ENCODE peak calls at places on chromosomes 12 and 14, in seven cellular contexts. One of them, this sample, is unnamed.

GRCh38 chr14:59425322-59425945 is 39.7 kb downstream of the GPR135 start:
- DNase-seq in cardiac muscle cell: no peak
- DNase-seq in ascending aorta: no peak
- DNase-seq in adrenal gland: peak; percentile 27
- DNase-seq in left ventricle myocardium inferior: peak; percentile 38
- DNase-seq in breast epithelium: no peak
- DNase-seq in PC-3: peak; percentile 41
- DNase-seq in this sample: no peak

GRCh38 chr12:115259968-115260806 is 576.2 kb upstream of the TBX3 start:
- DNase-seq in cardiac muscle cell: no peak
- DNase-seq in ascending aorta: no peak
- DNase-seq in adrenal gland: no peak
- DNase-seq in left ventricle myocardium inferior: no peak
- DNase-seq in breast epithelium: no peak
- DNase-seq in PC-3: no peak
- DNase-seq in this sample: no peak

GRCh38 chr14:52071675-52072074 is 2.8 kb upstream of the NID2 start:
- DNase-seq in cardiac muscle cell: peak; percentile 69
- DNase-seq in ascending aorta: no peak
- DNase-seq in adrenal gland: no peak
- DNase-seq in left ventricle myocardium inferior: no peak
- DNase-seq in breast epithelium: no peak
- DNase-seq in PC-3: peak; percentile 44
- DNase-seq in this sample: no peak

GRCh38 chr14:24197066-24197465 is 1.8 kb upstream of the TM9SF1 start:
- DNase-seq in cardiac muscle cell: no peak
- DNase-seq in ascending aorta: no peak
- DNase-seq in adrenal gland: no peak
- DNase-seq in left ventricle myocardium inferior: no peak
- DNase-seq in breast epithelium: no peak
- DNase-seq in PC-3: no peak
- DNase-seq in this sample: no peak

GRCh38 chr14:65750906-65751305 is 338.4 kb downstream of the FUT8 start:
- DNase-seq in cardiac muscle cell: peak; percentile 40
- DNase-seq in ascending aorta: no peak
- DNase-seq in adrenal gland: no peak
- DNase-seq in left ventricle myocardium inferior: no peak
- DNase-seq in breast epithelium: no peak
- DNase-seq in PC-3: no peak
- DNase-seq in this sample: no peak

GRCh38 chr14:99609245-99610117 is 5.5 kb upstream of the CCDC85C start:
- DNase-seq in cardiac muscle cell: peak; percentile 34
- DNase-seq in ascending aorta: no peak
- DNase-seq in adrenal gland: no peak
- DNase-seq in left ventricle myocardium inferior: no peak
- DNase-seq in breast epithelium: no peak
- DNase-seq in PC-3: peak; percentile 53
- DNase-seq in this sample: no peak

GRCh38 chr12:20142956-20143355 is 225.4 kb upstream of the PDE3A start:
- DNase-seq in cardiac muscle cell: no peak
- DNase-seq in ascending aorta: no peak
- DNase-seq in adrenal gland: no peak
- DNase-seq in left ventricle myocardium inferior: no peak
- DNase-seq in breast epithelium: no peak
- DNase-seq in PC-3: no peak
- DNase-seq in this sample: no peak

GRCh38 chr12:50934981-50935807 is 17.1 kb upstream of the HIGD1C start:
- DNase-seq in cardiac muscle cell: no peak
- DNase-seq in ascending aorta: no peak
- DNase-seq in adrenal gland: no peak
- DNase-seq in left ventricle myocardium inferior: no peak
- DNase-seq in breast epithelium: no peak
- DNase-seq in PC-3: no peak
- DNase-seq in this sample: no peak

GRCh38 chr12:82184844-82185243 is 173.3 kb downstream of the CCDC59 start:
- DNase-seq in cardiac muscle cell: no peak
- DNase-seq in ascending aorta: no peak
- DNase-seq in adrenal gland: no peak
- DNase-seq in left ventricle myocardium inferior: no peak
- DNase-seq in breast epithelium: no peak
- DNase-seq in PC-3: no peak
- DNase-seq in this sample: no peak

GRCh38 chr12:68591716-68592437 is 18.8 kb upstream of the RAP1B start:
- DNase-seq in cardiac muscle cell: no peak
- DNase-seq in ascending aorta: no peak
- DNase-seq in adrenal gland: no peak
- DNase-seq in left ventricle myocardium inferior: no peak
- DNase-seq in breast epithelium: no peak
- DNase-seq in PC-3: no peak
- DNase-seq in this sample: no peak

GRCh38 chr12:48022676-48023385 is 18.6 kb upstream of the COL2A1 start:
- DNase-seq in cardiac muscle cell: no peak
- DNase-seq in ascending aorta: no peak
- DNase-seq in adrenal gland: no peak
- DNase-seq in left ventricle myocardium inferior: no peak
- DNase-seq in breast epithelium: no peak
- DNase-seq in PC-3: peak; percentile 78
- DNase-seq in this sample: no peak

GRCh38 chr14:58395815-58396626 is at the start of gene TOMM20L:
- DNase-seq in cardiac muscle cell: peak; percentile 81
- DNase-seq in ascending aorta: no peak
- DNase-seq in adrenal gland: peak; percentile 56
- DNase-seq in left ventricle myocardium inferior: peak; percentile 73
- DNase-seq in breast epithelium: peak; percentile 59
- DNase-seq in PC-3: peak; percentile 94
- DNase-seq in this sample: peak; percentile 91

GRCh38 chr14:61213116-61213720 is 67.9 kb downstream of the TMEM30B start:
- DNase-seq in cardiac muscle cell: no peak
- DNase-seq in ascending aorta: no peak
- DNase-seq in adrenal gland: no peak
- DNase-seq in left ventricle myocardium inferior: no peak
- DNase-seq in breast epithelium: no peak
- DNase-seq in PC-3: peak; percentile 59
- DNase-seq in this sample: no peak

GRCh38 chr12:121968880-121969279 is 50.5 kb downstream of the CFAP251 start:
- DNase-seq in cardiac muscle cell: no peak
- DNase-seq in ascending aorta: no peak
- DNase-seq in adrenal gland: peak; percentile 31
- DNase-seq in left ventricle myocardium inferior: peak; percentile 24
- DNase-seq in breast epithelium: no peak
- DNase-seq in PC-3: no peak
- DNase-seq in this sample: no peak

GRCh38 chr14:103072595-103073366 is 11.2 kb upstream of the LBHD2 start:
- DNase-seq in cardiac muscle cell: peak; percentile 26
- DNase-seq in ascending aorta: no peak
- DNase-seq in adrenal gland: peak; percentile 29
- DNase-seq in left ventricle myocardium inferior: no peak
- DNase-seq in breast epithelium: no peak
- DNase-seq in PC-3: no peak
- DNase-seq in this sample: peak; percentile 69

GRCh38 chr12:43252585-43252984 is 299.4 kb downstream of the ADAMTS20 start:
- DNase-seq in cardiac muscle cell: no peak
- DNase-seq in ascending aorta: no peak
- DNase-seq in adrenal gland: no peak
- DNase-seq in left ventricle myocardium inferior: no peak
- DNase-seq in breast epithelium: no peak
- DNase-seq in PC-3: no peak
- DNase-seq in this sample: no peak

GRCh38 chr14:71720978-71721624 is 211.1 kb upstream of the RGS6 start:
- DNase-seq in cardiac muscle cell: peak; percentile 35
- DNase-seq in ascending aorta: no peak
- DNase-seq in adrenal gland: peak; percentile 60
- DNase-seq in left ventricle myocardium inferior: no peak
- DNase-seq in breast epithelium: no peak
- DNase-seq in PC-3: peak; percentile 74
- DNase-seq in this sample: peak; percentile 18

GRCh38 chr12:32467959-32468863 is 68.9 kb downstream of the FGD4 start:
- DNase-seq in cardiac muscle cell: no peak
- DNase-seq in ascending aorta: no peak
- DNase-seq in adrenal gland: no peak
- DNase-seq in left ventricle myocardium inferior: no peak
- DNase-seq in breast epithelium: no peak
- DNase-seq in PC-3: no peak
- DNase-seq in this sample: no peak

GRCh38 chr12:16155938-16156337 is 121.5 kb downstream of the SLC15A5 start:
- DNase-seq in cardiac muscle cell: no peak
- DNase-seq in ascending aorta: no peak
- DNase-seq in adrenal gland: no peak
- DNase-seq in left ventricle myocardium inferior: no peak
- DNase-seq in breast epithelium: no peak
- DNase-seq in PC-3: no peak
- DNase-seq in this sample: no peak

GRCh38 chr12:88303335-88303734 is 161.2 kb downstream of the TMTC3 start:
- DNase-seq in cardiac muscle cell: no peak
- DNase-seq in ascending aorta: no peak
- DNase-seq in adrenal gland: no peak
- DNase-seq in left ventricle myocardium inferior: no peak
- DNase-seq in breast epithelium: no peak
- DNase-seq in PC-3: no peak
- DNase-seq in this sample: no peak

GRCh38 chr14:82642425-82642824 is 1108.8 kb upstream of the SEL1L start:
- DNase-seq in cardiac muscle cell: peak; percentile 63
- DNase-seq in ascending aorta: no peak
- DNase-seq in adrenal gland: no peak
- DNase-seq in left ventricle myocardium inferior: no peak
- DNase-seq in breast epithelium: no peak
- DNase-seq in PC-3: peak; percentile 3
- DNase-seq in this sample: no peak

GRCh38 chr12:109127533-109128242 is 11.3 kb downstream of the ACACB start:
- DNase-seq in cardiac muscle cell: no peak
- DNase-seq in ascending aorta: no peak
- DNase-seq in adrenal gland: no peak
- DNase-seq in left ventricle myocardium inferior: no peak
- DNase-seq in breast epithelium: no peak
- DNase-seq in PC-3: no peak
- DNase-seq in this sample: no peak

GRCh38 chr12:109130297-109130696 is 13.9 kb downstream of the ACACB start:
- DNase-seq in cardiac muscle cell: no peak
- DNase-seq in ascending aorta: no peak
- DNase-seq in adrenal gland: no peak
- DNase-seq in left ventricle myocardium inferior: no peak
- DNase-seq in breast epithelium: no peak
- DNase-seq in PC-3: no peak
- DNase-seq in this sample: no peak

GRCh38 chr12:109131522-109132050 is 15.2 kb downstream of the ACACB start:
- DNase-seq in cardiac muscle cell: peak; percentile 78
- DNase-seq in ascending aorta: no peak
- DNase-seq in adrenal gland: peak; percentile 82
- DNase-seq in left ventricle myocardium inferior: peak; percentile 36
- DNase-seq in breast epithelium: no peak
- DNase-seq in PC-3: no peak
- DNase-seq in this sample: no peak

GRCh38 chr12:109134186-109134917 is 18.0 kb downstream of the ACACB start:
- DNase-seq in cardiac muscle cell: peak; percentile 36
- DNase-seq in ascending aorta: no peak
- DNase-seq in adrenal gland: peak; percentile 81
- DNase-seq in left ventricle myocardium inferior: peak; percentile 58
- DNase-seq in breast epithelium: no peak
- DNase-seq in PC-3: peak; percentile 63
- DNase-seq in this sample: no peak

DNA sequence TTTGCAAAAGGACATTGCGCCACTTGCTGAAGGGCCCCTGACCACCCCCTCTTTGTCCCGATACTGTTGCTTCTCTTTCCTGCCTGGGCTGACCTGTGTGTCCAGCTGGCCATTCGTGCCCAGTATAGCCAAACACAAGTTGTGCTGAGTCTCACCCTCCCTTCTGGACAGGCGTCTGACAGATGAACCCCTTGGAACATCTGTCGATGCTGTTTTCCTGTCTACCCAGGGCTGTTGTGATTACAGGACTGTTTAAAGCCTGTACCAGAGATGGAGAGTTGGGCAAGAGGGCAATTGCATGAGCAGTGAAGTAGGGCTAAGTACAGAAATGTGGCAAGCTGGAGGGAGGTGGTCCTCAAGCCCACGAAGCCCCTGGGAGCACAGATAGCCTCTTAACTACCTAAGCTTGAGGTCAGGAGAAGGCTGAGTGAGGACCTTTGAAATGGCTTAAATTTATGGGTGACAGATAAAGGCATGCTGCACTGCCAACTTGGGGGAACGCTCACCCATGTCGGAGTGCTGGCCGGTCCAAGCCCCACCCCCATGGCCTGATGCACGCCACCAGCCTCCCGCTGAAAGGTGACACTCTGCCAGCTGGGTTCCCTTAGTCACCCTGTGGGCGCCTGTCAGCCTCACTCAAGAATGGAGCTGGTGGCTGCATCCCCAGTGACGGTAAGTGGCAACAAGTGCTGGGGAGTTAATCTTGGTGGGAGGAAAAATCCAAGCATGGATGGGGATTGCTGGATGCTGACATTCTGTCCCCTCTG is 14.6 kb downstream of the ACACB start:
- DNase-seq in cardiac muscle cell: peak; percentile 69
- DNase-seq in ascending aorta: no peak
- DNase-seq in adrenal gland: peak; percentile 92
- DNase-seq in left ventricle myocardium inferior: peak; percentile 81
- DNase-seq in breast epithelium: no peak
- DNase-seq in PC-3: no peak
- DNase-seq in this sample: peak; percentile 84
- H3K4me1 ChIP-seq in cardiac muscle cell: peaks cover 34% of the 10 kb centered on the region
- H3K4me1 ChIP-seq in ascending aorta: no peaks in the 10 kb centered on the region
- H3K4me1 ChIP-seq in adrenal gland: peaks cover 28% of the 10 kb centered on the region
- H3K4me1 ChIP-seq in left ventricle myocardium inferior: peaks cover 100% of the 10 kb centered on the region
- H3K4me1 ChIP-seq in breast epithelium: no peaks in the 10 kb centered on the region
- H3K4me1 ChIP-seq in PC-3: no peaks in the 10 kb centered on the region
- H3K4me1 ChIP-seq in this sample: no peaks in the 10 kb centered on the region

DNA sequence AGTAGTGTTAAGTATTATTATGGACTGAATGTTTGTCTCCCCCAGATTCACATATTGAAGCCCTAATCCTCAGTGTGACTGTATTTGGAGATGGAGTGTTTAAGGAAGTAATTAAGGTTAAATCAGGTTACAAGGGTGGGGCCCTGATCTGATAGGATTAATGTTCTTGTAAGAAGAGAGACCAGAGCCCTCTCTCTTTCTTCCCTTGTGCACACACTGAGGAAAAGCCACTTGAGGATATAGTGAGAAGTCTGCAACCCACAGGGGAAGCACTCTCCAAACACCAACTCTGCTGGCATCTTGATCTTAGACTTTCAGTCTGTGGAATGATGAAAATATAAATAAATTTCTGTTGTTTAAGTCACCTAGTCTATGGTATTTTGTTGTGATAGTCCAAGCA is 2.2 kb upstream of the KLRG1 start:
- DNase-seq in cardiac muscle cell: no peak
- DNase-seq in ascending aorta: no peak
- DNase-seq in adrenal gland: no peak
- DNase-seq in left ventricle myocardium inferior: no peak
- DNase-seq in breast epithelium: no peak
- DNase-seq in PC-3: no peak
- DNase-seq in this sample: no peak
- H3K27ac ChIP-seq in cardiac muscle cell: no peak overlapping the region
- H3K27ac ChIP-seq in ascending aorta: no peak overlapping the region
- H3K27ac ChIP-seq in adrenal gland: no peak overlapping the region
- H3K27ac ChIP-seq in left ventricle myocardium inferior: peak overlapping the region; percentile 1
- H3K27ac ChIP-seq in breast epithelium: no peak overlapping the region
- H3K27ac ChIP-seq in PC-3: no peak overlapping the region
- H3K27ac ChIP-seq in this sample: no peak overlapping the region

GRCh38 chr12:76515271-76515670 is 44.3 kb downstream of the OSBPL8 start:
- DNase-seq in cardiac muscle cell: no peak
- DNase-seq in ascending aorta: no peak
- DNase-seq in adrenal gland: no peak
- DNase-seq in left ventricle myocardium inferior: no peak
- DNase-seq in breast epithelium: no peak
- DNase-seq in PC-3: no peak
- DNase-seq in this sample: no peak
- TF ChIP-seq CTCF in cardiac muscle cell: no peak
- TF ChIP-seq CTCF in ascending aorta: no peak
- TF ChIP-seq CTCF in adrenal gland: no peak
- TF ChIP-seq CTCF in left ventricle myocardium inferior: no peak
- TF ChIP-seq CTCF in breast epithelium: no peak
- TF ChIP-seq CTCF in PC-3: peak; percentile 26
- TF ChIP-seq CTCF in this sample: no peak

GRCh38 chr12:34121360-34121759 is 99.1 kb downstream of the ALG10 start:
- DNase-seq in cardiac muscle cell: no peak
- DNase-seq in ascending aorta: no peak
- DNase-seq in adrenal gland: no peak
- DNase-seq in left ventricle myocardium inferior: no peak
- DNase-seq in breast epithelium: no peak
- DNase-seq in PC-3: no peak
- DNase-seq in this sample: no peak
- H3K4me1 ChIP-seq in cardiac muscle cell: no peaks in the 10 kb centered on the region
- H3K4me1 ChIP-seq in ascending aorta: no peaks in the 10 kb centered on the region
- H3K4me1 ChIP-seq in adrenal gland: no peaks in the 10 kb centered on the region
- H3K4me1 ChIP-seq in left ventricle myocardium inferior: peaks cover 2% of the 10 kb centered on the region
- H3K4me1 ChIP-seq in breast epithelium: no peaks in the 10 kb centered on the region
- H3K4me1 ChIP-seq in PC-3: peaks cover 4% of the 10 kb centered on the region
- H3K4me1 ChIP-seq in this sample: no peaks in the 10 kb centered on the region

This sample was measured in pancreas.